ENCODE peak calls at places on chromosomes 4 and X, in four cellular contexts. One of them, this sample, is unnamed.

GRCh38 chr4:80237992-80238391 is 28.5 kb upstream of the FGF5 start:
- DNase-seq in right lobe of liver: no peak
- DNase-seq in IMR-90: peak; percentile 96
- DNase-seq in stomach: no peak
- DNase-seq in this sample: no peak

GRCh38 chrX:149487292-149487691 is 17.8 kb downstream of the IDS start:
- DNase-seq in right lobe of liver: no peak
- DNase-seq in IMR-90: no peak
- DNase-seq in stomach: no peak
- DNase-seq in this sample: no peak

GRCh38 chrX:104641176-104641575 is 75.2 kb downstream of the IL1RAPL2 start:
- DNase-seq in right lobe of liver: no peak
- DNase-seq in IMR-90: no peak
- DNase-seq in stomach: no peak
- DNase-seq in this sample: no peak

GRCh38 chr4:129092636-129093172 is 635 bp downstream of the SCLT1 start:
- DNase-seq in right lobe of liver: no peak
- DNase-seq in IMR-90: peak; percentile 28
- DNase-seq in stomach: no peak
- DNase-seq in this sample: no peak

GRCh38 chr4:55884093-55884850 is 30.8 kb downstream of the EXOC1 start:
- DNase-seq in right lobe of liver: no peak
- DNase-seq in IMR-90: no peak
- DNase-seq in stomach: no peak
- DNase-seq in this sample: no peak

GRCh38 chr4:87055340-87055739 is 120.5 kb downstream of the AFF1 start:
- DNase-seq in right lobe of liver: no peak
- DNase-seq in IMR-90: no peak
- DNase-seq in stomach: no peak
- DNase-seq in this sample: no peak

GRCh38 chrX:28552322-28552721 is 34.9 kb upstream of the IL1RAPL1 start:
- DNase-seq in right lobe of liver: no peak
- DNase-seq in IMR-90: peak; percentile 16
- DNase-seq in stomach: no peak
- DNase-seq in this sample: no peak

GRCh38 chrX:133880032-133880443 is 105.4 kb downstream of the GPC3 start:
- DNase-seq in right lobe of liver: no peak
- DNase-seq in IMR-90: no peak
- DNase-seq in stomach: no peak
- DNase-seq in this sample: no peak

GRCh38 chr4:143355540-143356217 is 19.0 kb downstream of the GAB1 start:
- DNase-seq in right lobe of liver: no peak
- DNase-seq in IMR-90: peak; percentile 48
- DNase-seq in stomach: no peak
- DNase-seq in this sample: no peak

GRCh38 chrX:132740316-132741123 is 217.9 kb downstream of the HS6ST2 start:
- DNase-seq in right lobe of liver: no peak
- DNase-seq in IMR-90: no peak
- DNase-seq in stomach: no peak
- DNase-seq in this sample: no peak

GRCh38 chr4:128346054-128346716 is 58.6 kb upstream of the PGRMC2 start:
- DNase-seq in right lobe of liver: no peak
- DNase-seq in IMR-90: no peak
- DNase-seq in stomach: no peak
- DNase-seq in this sample: no peak

GRCh38 chr4:46432923-46433322 is 43.0 kb upstream of the GABRA2 start:
- DNase-seq in right lobe of liver: no peak
- DNase-seq in IMR-90: peak; percentile 85
- DNase-seq in stomach: no peak
- DNase-seq in this sample: peak; percentile 25

GRCh38 chr4:23455482-23455881 is 434.4 kb downstream of the PPARGC1A start:
- DNase-seq in right lobe of liver: no peak
- DNase-seq in IMR-90: no peak
- DNase-seq in stomach: no peak
- DNase-seq in this sample: peak; percentile 17

GRCh38 chr4:11470709-11471441 is 42.2 kb upstream of the HS3ST1 start:
- DNase-seq in right lobe of liver: no peak
- DNase-seq in IMR-90: no peak
- DNase-seq in stomach: no peak
- DNase-seq in this sample: no peak

GRCh38 chr4:186158021-186158859 is 33.1 kb upstream of the CYP4V2 start:
- DNase-seq in right lobe of liver: no peak
- DNase-seq in IMR-90: no peak
- DNase-seq in stomach: no peak
- DNase-seq in this sample: no peak
- H3K4me1 ChIP-seq in right lobe of liver: no peaks in the 10 kb centered on the region
- H3K4me1 ChIP-seq in IMR-90: no peaks in the 10 kb centered on the region
- H3K4me1 ChIP-seq in stomach: no peaks in the 10 kb centered on the region
- H3K4me1 ChIP-seq in this sample: no peaks in the 10 kb centered on the region

GRCh38 chr4:98928131-98928504 is 815 bp downstream of the EIF4E start:
- DNase-seq in right lobe of liver: peak; percentile 75
- DNase-seq in IMR-90: peak; percentile 78
- DNase-seq in stomach: peak; percentile 65
- DNase-seq in this sample: peak; percentile 67
- TF ChIP-seq POLR2A in right lobe of liver: no peak
- TF ChIP-seq POLR2A in IMR-90: no peak
- TF ChIP-seq POLR2A in stomach: no peak
- TF ChIP-seq POLR2A in this sample: no peak

GRCh38 chr4:109436504-109436903 is 2.9 kb downstream of the SEC24B start:
- DNase-seq in right lobe of liver: no peak
- DNase-seq in IMR-90: no peak
- DNase-seq in stomach: no peak
- DNase-seq in this sample: no peak
- H3K4me1 ChIP-seq in right lobe of liver: peaks cover 41% of the 10 kb centered on the region
- H3K4me1 ChIP-seq in IMR-90: peaks cover 4% of the 10 kb centered on the region
- H3K4me1 ChIP-seq in stomach: peaks cover 46% of the 10 kb centered on the region
- H3K4me1 ChIP-seq in this sample: peaks cover 71% of the 10 kb centered on the region

GRCh38 chrX:45758319-45758718 is 557.6 kb upstream of the DIPK2B start:
- DNase-seq in right lobe of liver: no peak
- DNase-seq in IMR-90: peak; percentile 93
- DNase-seq in stomach: no peak
- DNase-seq in this sample: no peak

GRCh38 chrX:45761920-45762319 is 561.2 kb upstream of the DIPK2B start:
- DNase-seq in right lobe of liver: no peak
- DNase-seq in IMR-90: no peak
- DNase-seq in stomach: no peak
- DNase-seq in this sample: no peak

GRCh38 chrX:45762699-45763647 is 562.3 kb upstream of the DIPK2B start:
- DNase-seq in right lobe of liver: no peak
- DNase-seq in IMR-90: no peak
- DNase-seq in stomach: no peak
- DNase-seq in this sample: no peak

GRCh38 chrX:45758738-45759397 is 558.2 kb upstream of the DIPK2B start:
- DNase-seq in right lobe of liver: no peak
- DNase-seq in IMR-90: peak; percentile 49
- DNase-seq in stomach: no peak
- DNase-seq in this sample: no peak

DNA sequence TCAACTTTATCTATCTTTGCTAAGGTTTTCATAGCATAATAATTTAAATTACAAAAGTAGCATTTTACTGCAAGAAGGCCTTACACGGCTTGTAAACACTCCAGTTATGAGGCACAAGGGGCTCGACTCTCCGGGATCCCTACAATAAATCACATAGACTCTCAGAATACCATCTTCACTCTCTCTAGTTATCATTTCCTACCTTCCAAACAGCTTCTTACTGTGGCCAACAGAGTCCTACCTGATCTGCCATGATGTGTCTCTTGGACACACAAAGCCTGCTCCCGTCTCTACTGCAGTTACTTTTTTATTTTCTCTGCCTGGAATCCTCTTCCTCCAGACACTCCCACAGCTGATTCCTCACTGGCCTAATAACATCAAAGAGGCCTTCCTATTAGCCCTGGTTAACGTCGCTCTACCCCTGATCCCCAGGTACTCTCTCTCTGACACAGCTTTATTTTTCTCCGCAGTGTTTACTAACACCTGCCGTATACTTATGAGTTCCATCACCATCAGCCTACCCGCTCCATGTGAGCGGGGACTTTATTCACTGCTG is 559.6 kb upstream of the DIPK2B start:
- DNase-seq in right lobe of liver: no peak
- DNase-seq in IMR-90: no peak
- DNase-seq in stomach: no peak
- DNase-seq in this sample: no peak
- TF ChIP-seq POLR2A in right lobe of liver: no peak
- TF ChIP-seq POLR2A in IMR-90: no peak
- TF ChIP-seq POLR2A in stomach: no peak
- TF ChIP-seq POLR2A in this sample: no peak

GRCh38 chrX:137747231-137747630 is 181.3 kb downstream of the ZIC3 start:
- DNase-seq in right lobe of liver: no peak
- DNase-seq in IMR-90: no peak
- DNase-seq in stomach: no peak
- DNase-seq in this sample: no peak
- H3K4me1 ChIP-seq in right lobe of liver: no peaks in the 10 kb centered on the region
- H3K4me1 ChIP-seq in IMR-90: no peaks in the 10 kb centered on the region
- H3K4me1 ChIP-seq in stomach: no peaks in the 10 kb centered on the region
- H3K4me1 ChIP-seq in this sample: no peaks in the 10 kb centered on the region

GRCh38 chrX:101617211-101618191 is at the start of gene ARMCX6:
- DNase-seq in right lobe of liver: peak; percentile 82
- DNase-seq in IMR-90: peak; percentile 77
- DNase-seq in stomach: peak; percentile 75
- DNase-seq in this sample: peak; percentile 80
- TF ChIP-seq POLR2A in right lobe of liver: no peak
- TF ChIP-seq POLR2A in IMR-90: no peak
- TF ChIP-seq POLR2A in stomach: no peak
- TF ChIP-seq POLR2A in this sample: no peak

GRCh38 chr4:186943607-186943908 is 219.9 kb upstream of the FAT1 start:
- DNase-seq in right lobe of liver: no peak
- DNase-seq in IMR-90: no peak
- DNase-seq in stomach: no peak
- DNase-seq in this sample: no peak

GRCh38 chr4:186940476-186940875 is 216.8 kb upstream of the FAT1 start:
- DNase-seq in right lobe of liver: no peak
- DNase-seq in IMR-90: no peak
- DNase-seq in stomach: no peak
- DNase-seq in this sample: peak; percentile 61

GRCh38 chr4:186946140-186946539 is 222.5 kb upstream of the FAT1 start:
- DNase-seq in right lobe of liver: peak; percentile 67
- DNase-seq in IMR-90: no peak
- DNase-seq in stomach: no peak
- DNase-seq in this sample: peak; percentile 33

GRCh38 chr4:186939766-186940165 is 216.1 kb upstream of the FAT1 start:
- DNase-seq in right lobe of liver: no peak
- DNase-seq in IMR-90: no peak
- DNase-seq in stomach: no peak
- DNase-seq in this sample: no peak

DNA sequence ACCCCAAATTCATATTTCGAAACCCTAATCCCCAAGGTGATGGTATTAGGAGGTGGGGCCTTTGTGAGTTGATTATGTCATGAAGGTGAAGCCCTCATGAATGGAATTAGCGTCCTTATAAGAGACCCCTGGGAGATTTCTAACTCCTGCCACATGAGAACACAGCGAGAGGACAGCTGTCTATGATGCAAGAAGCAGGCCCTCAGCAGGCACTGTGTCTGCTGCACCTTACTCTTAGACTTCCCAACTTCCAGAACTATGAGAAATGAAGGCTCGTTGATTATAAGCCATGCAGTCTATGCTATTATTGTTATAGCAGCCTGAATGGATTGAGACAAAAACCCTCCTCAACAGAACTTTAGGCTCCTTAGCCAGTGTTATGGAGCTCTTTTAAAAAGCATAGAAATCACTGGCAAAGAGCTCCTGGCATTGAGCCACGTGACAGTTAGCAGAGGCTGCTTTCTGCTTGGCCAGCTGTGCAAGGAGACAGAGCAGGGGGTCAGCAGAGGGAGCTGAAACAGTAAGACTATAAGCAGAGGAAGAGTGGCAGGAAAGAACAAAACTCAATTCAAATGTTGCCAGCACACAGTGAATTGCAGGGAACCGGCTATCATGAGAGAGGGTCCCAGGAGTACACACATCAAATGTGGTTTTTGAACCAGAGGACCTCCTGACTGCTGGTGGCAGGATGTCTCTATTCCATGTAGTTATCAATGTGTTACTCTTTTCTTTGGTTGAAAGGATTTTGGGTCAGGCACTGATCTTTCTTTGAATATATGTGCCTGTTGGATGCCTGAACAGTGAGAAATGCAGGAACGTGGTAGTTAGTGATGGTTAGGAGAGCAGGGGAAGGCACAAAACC is 219.3 kb upstream of the FAT1 start:
- DNase-seq in right lobe of liver: no peak
- DNase-seq in IMR-90: peak; percentile 73
- DNase-seq in stomach: no peak
- DNase-seq in this sample: no peak
- H3K4me1 ChIP-seq in right lobe of liver: peaks cover 11% of the 10 kb centered on the region
- H3K4me1 ChIP-seq in IMR-90: peaks cover 2% of the 10 kb centered on the region
- H3K4me1 ChIP-seq in stomach: no peaks in the 10 kb centered on the region
- H3K4me1 ChIP-seq in this sample: no peaks in the 10 kb centered on the region